ENCODE peak calls at places on chromosome 13, in four cellular contexts. H is heart left ventricle, J is transverse colon, O is left ventricle myocardium inferior. Z is an unnamed sample.

GRCh38 chr13:94305463-94305862 is 174.0 kb downstream of the DCT start:
- DNase-seq in H (no peak), J (no peak), O (no peak), Z (no peak)

GRCh38 chr13:41061914-41062837 is 867 bp downstream of the WBP4 start:
- DNase-seq in H (no peak), J (no peak), O (no peak), Z (no peak)

GRCh38 chr13:33150146-33150545 is 133.9 kb downstream of the KL start:
- DNase-seq in H (no peak), J (no peak), O (no peak), Z (no peak)

GRCh38 chr13:31625115-31625514 is 114.2 kb upstream of the RXFP2 start:
- DNase-seq in H (no peak), J (no peak), O (no peak), Z (no peak)

GRCh38 chr13:47418206-47418920 is 521.5 kb upstream of the HTR2A start:
- DNase-seq in H (no peak), J (no peak), O (no peak), Z (no peak)

GRCh38 chr13:50537029-50537428 is 306.5 kb downstream of the DLEU7 start:
- DNase-seq in H (no peak), J (no peak), O (no peak), Z (no peak)

GRCh38 chr13:20414475-20415287 is 111.0 kb downstream of the CRYL1 start:
- DNase-seq in H (no peak), J (peak; percentile 18), O (no peak), Z (no peak)

GRCh38 chr13:99590519-99591011 is 89.3 kb downstream of the TM9SF2 start:
- DNase-seq in H (no peak), J (no peak), O (no peak), Z (no peak)

GRCh38 chr13:30968734-30969335 is 36.4 kb downstream of the TEX26 start:
- DNase-seq in H (no peak), J (no peak), O (no peak), Z (no peak)

GRCh38 chr13:41654800-41655199 is 197.4 kb downstream of the RGCC start:
- DNase-seq in H (no peak), J (no peak), O (no peak), Z (no peak)

DNA sequence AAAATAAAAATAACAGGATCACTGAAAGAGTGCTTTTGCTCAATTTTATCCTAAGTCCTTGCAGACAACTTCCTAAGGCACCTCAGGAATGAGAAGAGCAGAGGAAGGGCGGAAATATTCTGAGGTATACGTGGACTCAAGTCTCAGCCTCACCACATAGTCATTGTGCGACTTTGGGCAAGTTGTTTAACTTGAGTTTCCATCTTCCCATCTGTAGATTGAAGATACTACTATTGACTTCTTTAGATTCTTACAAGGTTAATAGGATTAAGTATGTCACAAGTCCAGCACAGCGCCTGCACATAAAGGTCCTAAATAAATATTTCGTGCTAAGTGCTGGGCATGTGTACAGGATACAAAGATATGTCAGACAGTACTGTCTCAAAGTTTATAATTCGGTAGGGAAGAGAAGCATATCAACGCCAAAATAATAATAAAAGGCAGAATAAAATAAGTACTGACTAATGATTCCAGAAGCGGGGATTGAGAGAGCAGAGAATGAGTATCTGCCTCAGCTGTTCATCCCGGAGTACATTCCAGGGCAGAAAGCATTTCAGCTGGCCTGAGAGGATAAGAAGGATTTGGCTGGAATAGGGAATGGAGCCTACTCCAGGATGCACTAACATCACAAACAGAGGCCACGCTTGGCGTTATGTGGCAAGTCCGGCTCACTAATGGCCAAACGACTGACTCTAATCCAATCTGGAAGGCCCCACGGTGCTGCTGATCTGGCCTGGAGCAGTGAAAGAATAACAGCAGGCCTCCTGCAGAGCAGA is 139.7 kb downstream of the FLT1 start:
- DNase-seq in H (no peak), J (no peak), O (no peak), Z (no peak)
- H3K4me1 ChIP-seq in H (peaks cover 21% of the 10 kb centered on the region), J (no peaks in the 10 kb centered on the region), O (peaks cover 42% of the 10 kb centered on the region), Z (peaks cover 3% of the 10 kb centered on the region)

DNA sequence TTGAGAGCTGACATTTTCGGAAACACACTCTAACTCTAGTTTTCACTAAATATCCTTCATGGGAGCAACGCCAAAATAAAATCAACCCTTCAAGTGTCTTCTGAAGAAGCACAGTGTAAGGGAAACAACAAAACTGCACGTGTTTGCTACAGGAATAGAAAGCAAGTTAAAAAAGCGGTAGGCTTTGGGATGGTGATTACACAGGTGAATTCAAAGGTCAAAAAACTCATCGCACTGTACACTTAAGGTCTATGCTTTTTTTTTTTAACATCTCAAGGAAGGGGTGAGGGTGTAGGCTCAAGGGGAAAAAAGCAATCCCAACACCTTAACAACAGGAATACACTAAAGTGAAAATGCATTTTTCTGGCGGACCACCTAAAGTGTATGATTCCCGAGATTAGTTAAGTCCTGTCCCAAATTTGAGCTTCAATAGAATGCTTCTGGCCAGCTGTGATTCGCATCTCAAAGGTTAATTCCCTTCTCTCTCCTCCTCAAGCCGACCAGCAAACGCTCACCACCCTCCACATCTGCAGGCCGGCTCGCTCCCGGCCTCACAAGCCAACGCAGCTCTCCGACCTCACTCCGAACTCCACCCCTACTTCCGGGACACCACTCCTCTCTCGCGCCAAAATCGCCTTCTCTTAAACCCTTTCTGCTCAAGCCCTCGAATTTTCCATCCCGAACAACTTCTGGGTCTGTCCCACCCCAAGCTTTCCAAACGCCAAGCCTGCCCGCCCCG is 1.1 kb downstream of the ARGLU1 start:
- DNase-seq in H (peak; percentile 69), J (peak; percentile 69), O (peak; percentile 59), Z (peak; percentile 75)
- H3K4me1 ChIP-seq in H (peaks cover 34% of the 10 kb centered on the region), J (peaks cover 55% of the 10 kb centered on the region), O (peaks cover 76% of the 10 kb centered on the region), Z (peaks cover 29% of the 10 kb centered on the region)

DNA sequence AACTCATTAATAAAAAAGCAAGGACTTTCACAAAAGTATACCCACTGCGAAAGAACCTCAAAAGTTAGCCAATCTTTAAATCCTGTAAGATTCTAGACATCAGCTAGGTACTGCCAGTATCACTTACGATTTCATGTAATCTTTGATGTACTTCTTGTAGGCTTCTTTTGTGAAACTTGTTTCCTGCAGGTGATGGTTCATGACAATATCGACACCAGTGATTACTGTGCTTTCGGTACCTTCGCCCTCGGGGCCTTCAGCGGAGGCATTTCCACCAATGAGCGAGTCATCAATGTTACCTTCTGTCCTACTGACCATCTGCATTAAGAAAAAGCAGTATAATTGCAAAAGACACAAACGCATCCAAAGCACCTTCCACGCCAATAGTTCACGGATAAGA is 1.1 kb downstream of the TPT1 start:
- DNase-seq in H (no peak), J (no peak), O (no peak), Z (no peak)
- H3K4me1 ChIP-seq in H (peaks cover 49% of the 10 kb centered on the region), J (peaks cover 64% of the 10 kb centered on the region), O (peaks cover 75% of the 10 kb centered on the region), Z (peaks cover 45% of the 10 kb centered on the region)

DNA sequence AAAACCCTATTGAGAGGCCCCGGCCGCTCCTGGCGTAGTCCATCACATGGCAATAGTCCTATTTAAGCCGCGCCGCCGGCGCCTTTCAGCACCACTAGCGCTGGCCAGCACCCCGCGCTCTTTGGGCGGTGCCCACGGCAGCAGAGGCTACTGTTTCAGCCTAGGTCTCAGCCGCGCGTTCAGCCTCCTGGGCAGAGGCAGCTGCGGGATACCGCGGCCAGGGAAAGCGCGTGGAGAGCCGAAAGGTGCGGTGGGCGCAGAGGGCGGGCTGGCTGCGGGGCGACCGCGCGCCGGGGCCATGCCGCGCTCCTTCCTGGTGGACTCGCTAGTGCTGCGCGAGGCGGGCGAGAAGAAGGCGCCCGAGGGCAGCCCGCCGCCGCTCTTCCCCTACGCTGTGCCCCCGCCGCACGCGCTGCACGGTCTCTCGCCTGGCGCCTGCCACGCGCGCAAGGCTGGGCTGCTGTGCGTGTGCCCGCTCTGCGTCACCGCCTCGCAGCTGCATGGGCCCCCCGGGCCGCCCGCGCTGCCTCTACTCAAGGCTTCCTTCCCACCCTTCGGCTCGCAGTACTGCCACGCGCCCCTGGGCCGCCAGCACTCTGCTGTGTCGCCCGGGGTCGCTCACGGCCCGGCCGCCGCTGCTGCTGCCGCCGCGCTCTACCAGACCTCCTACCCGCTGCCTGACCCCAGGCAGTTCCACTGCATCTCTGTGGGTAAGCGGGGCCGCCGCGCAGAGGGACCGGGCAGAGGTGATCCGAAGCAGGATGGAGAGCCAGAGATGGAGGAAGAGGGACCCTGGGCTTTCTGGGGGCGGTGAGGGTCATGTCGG is at the start of gene GSX1:
- DNase-seq in H (peak; percentile 58), J (peak; percentile 52), O (peak; percentile 63), Z (peak; percentile 67)
- H3K4me1 ChIP-seq in H (peaks cover 17% of the 10 kb centered on the region), J (peaks cover 37% of the 10 kb centered on the region), O (peaks cover 58% of the 10 kb centered on the region), Z (peaks cover 24% of the 10 kb centered on the region)

GRCh38 chr13:98510156-98510509 is 66.8 kb downstream of the STK24 start:
- DNase-seq in H (no peak), J (no peak), O (no peak), Z (no peak)
- H3K4me1 ChIP-seq in H (peaks cover 49% of the 10 kb centered on the region), J (peaks cover 77% of the 10 kb centered on the region), O (peaks cover 78% of the 10 kb centered on the region), Z (peaks cover 23% of the 10 kb centered on the region)

DNA sequence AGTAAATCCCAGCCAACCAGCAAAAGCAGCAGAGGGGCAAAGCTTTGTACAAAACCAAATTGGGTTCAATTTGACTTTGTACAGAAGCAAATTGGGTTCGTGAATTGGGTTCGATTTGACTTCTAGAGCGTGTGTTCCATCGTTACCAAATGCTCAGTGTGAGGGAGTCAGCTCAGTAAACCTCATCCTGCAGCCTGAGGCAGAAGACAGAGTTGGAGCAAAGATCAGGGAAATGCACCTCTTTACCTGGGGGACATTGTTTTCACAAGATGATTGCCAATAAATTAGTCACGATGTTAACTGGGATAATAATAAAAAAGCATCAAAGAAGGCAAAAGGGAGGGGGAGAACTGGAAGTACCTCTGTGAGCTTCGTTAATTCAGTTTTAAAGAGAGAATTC is 1.5 kb downstream of the RAB20 start:
- DNase-seq in H (no peak), J (no peak), O (no peak), Z (no peak)
- H3K4me1 ChIP-seq in H (peaks cover 12% of the 10 kb centered on the region), J (peaks cover 51% of the 10 kb centered on the region), O (peaks cover 49% of the 10 kb centered on the region), Z (peaks cover 16% of the 10 kb centered on the region)